ENCODE peak calls at places on chromosome 3, in ten cellular contexts. One of them, this sample, is unnamed.

GRCh38 chr3:11499144-11499543 is 144.6 kb downstream of the VGLL4 start:
- DNase-seq in activated naive CD4-positive, alpha-beta T cell treated with anti-CD3 and anti-CD28 coated beads, Interleukin-2, amount 10 ng/mL, durations not matched to agents 7 days and 5 days: no peak
- DNase-seq in RPMI7951: peak
- DNase-seq in glomerular endothelial cell: no peak
- DNase-seq in stimulated activated CD4-positive, alpha-beta T cell treated with anti-CD3 and anti-CD28 coated beads, TNF-alpha, amount 100 ng/mL, for 24 hours: no peak
- DNase-seq in EL: peak
- DNase-seq in activated CD4-positive, alpha-beta T cell treated with anti-CD3 and anti-CD28 coated beads for 48 hours: no peak
- DNase-seq in pulmonary artery endothelial cell: peak
- DNase-seq in GM20000: no peak
- DNase-seq in breast epithelium: no peak
- DNase-seq in this sample: peak

GRCh38 chr3:25568525-25569078 is 96.1 kb downstream of the TOP2B start:
- DNase-seq in activated naive CD4-positive, alpha-beta T cell treated with anti-CD3 and anti-CD28 coated beads, Interleukin-2, amount 10 ng/mL, durations not matched to agents 7 days and 5 days: no peak
- DNase-seq in RPMI7951: no peak
- DNase-seq in glomerular endothelial cell: no peak
- DNase-seq in stimulated activated CD4-positive, alpha-beta T cell treated with anti-CD3 and anti-CD28 coated beads, TNF-alpha, amount 100 ng/mL, for 24 hours: no peak
- DNase-seq in EL: no peak
- DNase-seq in activated CD4-positive, alpha-beta T cell treated with anti-CD3 and anti-CD28 coated beads for 48 hours: no peak
- DNase-seq in pulmonary artery endothelial cell: no peak
- DNase-seq in GM20000: no peak
- DNase-seq in breast epithelium: no peak
- DNase-seq in this sample: no peak

GRCh38 chr3:141489184-141489583 is 2.4 kb downstream of the RASA2 start:
- DNase-seq in activated naive CD4-positive, alpha-beta T cell treated with anti-CD3 and anti-CD28 coated beads, Interleukin-2, amount 10 ng/mL, durations not matched to agents 7 days and 5 days: no peak
- DNase-seq in RPMI7951: no peak
- DNase-seq in glomerular endothelial cell: no peak
- DNase-seq in stimulated activated CD4-positive, alpha-beta T cell treated with anti-CD3 and anti-CD28 coated beads, TNF-alpha, amount 100 ng/mL, for 24 hours: no peak
- DNase-seq in EL: no peak
- DNase-seq in activated CD4-positive, alpha-beta T cell treated with anti-CD3 and anti-CD28 coated beads for 48 hours: peak
- DNase-seq in pulmonary artery endothelial cell: no peak
- DNase-seq in GM20000: no peak
- DNase-seq in breast epithelium: no peak
- DNase-seq in this sample: no peak

GRCh38 chr3:57298041-57298440 is 5.6 kb upstream of the ASB14 start:
- DNase-seq in activated naive CD4-positive, alpha-beta T cell treated with anti-CD3 and anti-CD28 coated beads, Interleukin-2, amount 10 ng/mL, durations not matched to agents 7 days and 5 days: no peak
- DNase-seq in RPMI7951: peak
- DNase-seq in glomerular endothelial cell: no peak
- DNase-seq in stimulated activated CD4-positive, alpha-beta T cell treated with anti-CD3 and anti-CD28 coated beads, TNF-alpha, amount 100 ng/mL, for 24 hours: no peak
- DNase-seq in EL: peak
- DNase-seq in activated CD4-positive, alpha-beta T cell treated with anti-CD3 and anti-CD28 coated beads for 48 hours: peak
- DNase-seq in pulmonary artery endothelial cell: no peak
- DNase-seq in GM20000: no peak
- DNase-seq in breast epithelium: no peak
- DNase-seq in this sample: peak

GRCh38 chr3:100782359-100782758 is 73.1 kb downstream of the TFG start:
- DNase-seq in activated naive CD4-positive, alpha-beta T cell treated with anti-CD3 and anti-CD28 coated beads, Interleukin-2, amount 10 ng/mL, durations not matched to agents 7 days and 5 days: no peak
- DNase-seq in RPMI7951: no peak
- DNase-seq in glomerular endothelial cell: no peak
- DNase-seq in stimulated activated CD4-positive, alpha-beta T cell treated with anti-CD3 and anti-CD28 coated beads, TNF-alpha, amount 100 ng/mL, for 24 hours: no peak
- DNase-seq in EL: no peak
- DNase-seq in activated CD4-positive, alpha-beta T cell treated with anti-CD3 and anti-CD28 coated beads for 48 hours: no peak
- DNase-seq in pulmonary artery endothelial cell: no peak
- DNase-seq in GM20000: no peak
- DNase-seq in breast epithelium: no peak
- DNase-seq in this sample: no peak

GRCh38 chr3:134998158-134998557 is 203.1 kb downstream of the EPHB1 start:
- DNase-seq in activated naive CD4-positive, alpha-beta T cell treated with anti-CD3 and anti-CD28 coated beads, Interleukin-2, amount 10 ng/mL, durations not matched to agents 7 days and 5 days: no peak
- DNase-seq in RPMI7951: no peak
- DNase-seq in glomerular endothelial cell: no peak
- DNase-seq in stimulated activated CD4-positive, alpha-beta T cell treated with anti-CD3 and anti-CD28 coated beads, TNF-alpha, amount 100 ng/mL, for 24 hours: no peak
- DNase-seq in EL: no peak
- DNase-seq in activated CD4-positive, alpha-beta T cell treated with anti-CD3 and anti-CD28 coated beads for 48 hours: no peak
- DNase-seq in pulmonary artery endothelial cell: no peak
- DNase-seq in GM20000: no peak
- DNase-seq in breast epithelium: no peak
- DNase-seq in this sample: no peak

GRCh38 chr3:4337147-4337546 is 34.0 kb downstream of the SETMAR start:
- DNase-seq in activated naive CD4-positive, alpha-beta T cell treated with anti-CD3 and anti-CD28 coated beads, Interleukin-2, amount 10 ng/mL, durations not matched to agents 7 days and 5 days: no peak
- DNase-seq in RPMI7951: no peak
- DNase-seq in glomerular endothelial cell: no peak
- DNase-seq in stimulated activated CD4-positive, alpha-beta T cell treated with anti-CD3 and anti-CD28 coated beads, TNF-alpha, amount 100 ng/mL, for 24 hours: no peak
- DNase-seq in EL: no peak
- DNase-seq in activated CD4-positive, alpha-beta T cell treated with anti-CD3 and anti-CD28 coated beads for 48 hours: no peak
- DNase-seq in pulmonary artery endothelial cell: no peak
- DNase-seq in GM20000: no peak
- DNase-seq in breast epithelium: no peak
- DNase-seq in this sample: no peak

GRCh38 chr3:186307594-186307993 is 54.4 kb downstream of the DGKG start:
- DNase-seq in activated naive CD4-positive, alpha-beta T cell treated with anti-CD3 and anti-CD28 coated beads, Interleukin-2, amount 10 ng/mL, durations not matched to agents 7 days and 5 days: peak
- DNase-seq in RPMI7951: peak
- DNase-seq in glomerular endothelial cell: peak
- DNase-seq in stimulated activated CD4-positive, alpha-beta T cell treated with anti-CD3 and anti-CD28 coated beads, TNF-alpha, amount 100 ng/mL, for 24 hours: no peak
- DNase-seq in EL: peak
- DNase-seq in activated CD4-positive, alpha-beta T cell treated with anti-CD3 and anti-CD28 coated beads for 48 hours: no peak
- DNase-seq in pulmonary artery endothelial cell: no peak
- DNase-seq in GM20000: peak
- DNase-seq in breast epithelium: no peak
- DNase-seq in this sample: peak

GRCh38 chr3:49799761-49800160 is at the start of gene CDHR4:
- DNase-seq in activated naive CD4-positive, alpha-beta T cell treated with anti-CD3 and anti-CD28 coated beads, Interleukin-2, amount 10 ng/mL, durations not matched to agents 7 days and 5 days: no peak
- DNase-seq in RPMI7951: peak
- DNase-seq in glomerular endothelial cell: no peak
- DNase-seq in stimulated activated CD4-positive, alpha-beta T cell treated with anti-CD3 and anti-CD28 coated beads, TNF-alpha, amount 100 ng/mL, for 24 hours: no peak
- DNase-seq in EL: peak
- DNase-seq in activated CD4-positive, alpha-beta T cell treated with anti-CD3 and anti-CD28 coated beads for 48 hours: no peak
- DNase-seq in pulmonary artery endothelial cell: no peak
- DNase-seq in GM20000: no peak
- DNase-seq in breast epithelium: no peak
- DNase-seq in this sample: peak

GRCh38 chr3:153246805-153247204 is 84.8 kb downstream of the RAP2B start:
- DNase-seq in activated naive CD4-positive, alpha-beta T cell treated with anti-CD3 and anti-CD28 coated beads, Interleukin-2, amount 10 ng/mL, durations not matched to agents 7 days and 5 days: no peak
- DNase-seq in RPMI7951: peak
- DNase-seq in glomerular endothelial cell: no peak
- DNase-seq in stimulated activated CD4-positive, alpha-beta T cell treated with anti-CD3 and anti-CD28 coated beads, TNF-alpha, amount 100 ng/mL, for 24 hours: no peak
- DNase-seq in EL: peak
- DNase-seq in activated CD4-positive, alpha-beta T cell treated with anti-CD3 and anti-CD28 coated beads for 48 hours: no peak
- DNase-seq in pulmonary artery endothelial cell: no peak
- DNase-seq in GM20000: no peak
- DNase-seq in breast epithelium: no peak
- DNase-seq in this sample: no peak

GRCh38 chr3:167732313-167733065 is 2.2 kb downstream of the PDCD10 start:
- DNase-seq in activated naive CD4-positive, alpha-beta T cell treated with anti-CD3 and anti-CD28 coated beads, Interleukin-2, amount 10 ng/mL, durations not matched to agents 7 days and 5 days: no peak
- DNase-seq in RPMI7951: no peak
- DNase-seq in glomerular endothelial cell: no peak
- DNase-seq in stimulated activated CD4-positive, alpha-beta T cell treated with anti-CD3 and anti-CD28 coated beads, TNF-alpha, amount 100 ng/mL, for 24 hours: no peak
- DNase-seq in EL: no peak
- DNase-seq in activated CD4-positive, alpha-beta T cell treated with anti-CD3 and anti-CD28 coated beads for 48 hours: no peak
- DNase-seq in pulmonary artery endothelial cell: no peak
- DNase-seq in GM20000: no peak
- DNase-seq in breast epithelium: no peak
- DNase-seq in this sample: no peak

GRCh38 chr3:1987983-1988382 is 110.7 kb upstream of the CNTN4 start:
- DNase-seq in activated naive CD4-positive, alpha-beta T cell treated with anti-CD3 and anti-CD28 coated beads, Interleukin-2, amount 10 ng/mL, durations not matched to agents 7 days and 5 days: no peak
- DNase-seq in RPMI7951: no peak
- DNase-seq in glomerular endothelial cell: no peak
- DNase-seq in stimulated activated CD4-positive, alpha-beta T cell treated with anti-CD3 and anti-CD28 coated beads, TNF-alpha, amount 100 ng/mL, for 24 hours: no peak
- DNase-seq in EL: no peak
- DNase-seq in activated CD4-positive, alpha-beta T cell treated with anti-CD3 and anti-CD28 coated beads for 48 hours: no peak
- DNase-seq in pulmonary artery endothelial cell: no peak
- DNase-seq in GM20000: no peak
- DNase-seq in breast epithelium: no peak
- DNase-seq in this sample: no peak

GRCh38 chr3:29683306-29683993 is 402.6 kb downstream of the RBMS3 start:
- DNase-seq in activated naive CD4-positive, alpha-beta T cell treated with anti-CD3 and anti-CD28 coated beads, Interleukin-2, amount 10 ng/mL, durations not matched to agents 7 days and 5 days: no peak
- DNase-seq in RPMI7951: peak
- DNase-seq in glomerular endothelial cell: no peak
- DNase-seq in stimulated activated CD4-positive, alpha-beta T cell treated with anti-CD3 and anti-CD28 coated beads, TNF-alpha, amount 100 ng/mL, for 24 hours: no peak
- DNase-seq in EL: peak
- DNase-seq in activated CD4-positive, alpha-beta T cell treated with anti-CD3 and anti-CD28 coated beads for 48 hours: no peak
- DNase-seq in pulmonary artery endothelial cell: peak
- DNase-seq in GM20000: no peak
- DNase-seq in breast epithelium: no peak
- DNase-seq in this sample: no peak

GRCh38 chr3:43970351-43970750 is 271.3 kb upstream of the TOPAZ1 start:
- DNase-seq in activated naive CD4-positive, alpha-beta T cell treated with anti-CD3 and anti-CD28 coated beads, Interleukin-2, amount 10 ng/mL, durations not matched to agents 7 days and 5 days: no peak
- DNase-seq in RPMI7951: peak
- DNase-seq in glomerular endothelial cell: no peak
- DNase-seq in stimulated activated CD4-positive, alpha-beta T cell treated with anti-CD3 and anti-CD28 coated beads, TNF-alpha, amount 100 ng/mL, for 24 hours: no peak
- DNase-seq in EL: no peak
- DNase-seq in activated CD4-positive, alpha-beta T cell treated with anti-CD3 and anti-CD28 coated beads for 48 hours: no peak
- DNase-seq in pulmonary artery endothelial cell: no peak
- DNase-seq in GM20000: no peak
- DNase-seq in breast epithelium: no peak
- DNase-seq in this sample: no peak

GRCh38 chr3:64694127-64694526 is 6.3 kb upstream of the ADAMTS9 start:
- DNase-seq in activated naive CD4-positive, alpha-beta T cell treated with anti-CD3 and anti-CD28 coated beads, Interleukin-2, amount 10 ng/mL, durations not matched to agents 7 days and 5 days: no peak
- DNase-seq in RPMI7951: no peak
- DNase-seq in glomerular endothelial cell: no peak
- DNase-seq in stimulated activated CD4-positive, alpha-beta T cell treated with anti-CD3 and anti-CD28 coated beads, TNF-alpha, amount 100 ng/mL, for 24 hours: no peak
- DNase-seq in EL: no peak
- DNase-seq in activated CD4-positive, alpha-beta T cell treated with anti-CD3 and anti-CD28 coated beads for 48 hours: no peak
- DNase-seq in pulmonary artery endothelial cell: no peak
- DNase-seq in GM20000: no peak
- DNase-seq in breast epithelium: no peak
- DNase-seq in this sample: no peak

GRCh38 chr3:105957722-105958121 is 88.9 kb upstream of the CBLB start:
- DNase-seq in activated naive CD4-positive, alpha-beta T cell treated with anti-CD3 and anti-CD28 coated beads, Interleukin-2, amount 10 ng/mL, durations not matched to agents 7 days and 5 days: no peak
- DNase-seq in RPMI7951: peak
- DNase-seq in glomerular endothelial cell: no peak
- DNase-seq in stimulated activated CD4-positive, alpha-beta T cell treated with anti-CD3 and anti-CD28 coated beads, TNF-alpha, amount 100 ng/mL, for 24 hours: no peak
- DNase-seq in EL: peak
- DNase-seq in activated CD4-positive, alpha-beta T cell treated with anti-CD3 and anti-CD28 coated beads for 48 hours: no peak
- DNase-seq in pulmonary artery endothelial cell: no peak
- DNase-seq in GM20000: no peak
- DNase-seq in breast epithelium: no peak
- DNase-seq in this sample: no peak

GRCh38 chr3:133127381-133127780 is 89.2 kb downstream of the TMEM108 start:
- DNase-seq in activated naive CD4-positive, alpha-beta T cell treated with anti-CD3 and anti-CD28 coated beads, Interleukin-2, amount 10 ng/mL, durations not matched to agents 7 days and 5 days: no peak
- DNase-seq in RPMI7951: no peak
- DNase-seq in glomerular endothelial cell: no peak
- DNase-seq in stimulated activated CD4-positive, alpha-beta T cell treated with anti-CD3 and anti-CD28 coated beads, TNF-alpha, amount 100 ng/mL, for 24 hours: no peak
- DNase-seq in EL: no peak
- DNase-seq in activated CD4-positive, alpha-beta T cell treated with anti-CD3 and anti-CD28 coated beads for 48 hours: no peak
- DNase-seq in pulmonary artery endothelial cell: no peak
- DNase-seq in GM20000: no peak
- DNase-seq in breast epithelium: no peak
- DNase-seq in this sample: no peak

GRCh38 chr3:146594843-146595482 is 10.2 kb downstream of the PLSCR5 start:
- DNase-seq in activated naive CD4-positive, alpha-beta T cell treated with anti-CD3 and anti-CD28 coated beads, Interleukin-2, amount 10 ng/mL, durations not matched to agents 7 days and 5 days: no peak
- DNase-seq in RPMI7951: peak
- DNase-seq in glomerular endothelial cell: no peak
- DNase-seq in stimulated activated CD4-positive, alpha-beta T cell treated with anti-CD3 and anti-CD28 coated beads, TNF-alpha, amount 100 ng/mL, for 24 hours: no peak
- DNase-seq in EL: peak
- DNase-seq in activated CD4-positive, alpha-beta T cell treated with anti-CD3 and anti-CD28 coated beads for 48 hours: no peak
- DNase-seq in pulmonary artery endothelial cell: no peak
- DNase-seq in GM20000: no peak
- DNase-seq in breast epithelium: no peak
- DNase-seq in this sample: peak

GRCh38 chr3:51688206-51688600 is 17.2 kb downstream of the TEX264 start:
- DNase-seq in activated naive CD4-positive, alpha-beta T cell treated with anti-CD3 and anti-CD28 coated beads, Interleukin-2, amount 10 ng/mL, durations not matched to agents 7 days and 5 days: no peak
- DNase-seq in RPMI7951: no peak
- DNase-seq in glomerular endothelial cell: no peak
- DNase-seq in stimulated activated CD4-positive, alpha-beta T cell treated with anti-CD3 and anti-CD28 coated beads, TNF-alpha, amount 100 ng/mL, for 24 hours: no peak
- DNase-seq in EL: no peak
- DNase-seq in activated CD4-positive, alpha-beta T cell treated with anti-CD3 and anti-CD28 coated beads for 48 hours: no peak
- DNase-seq in pulmonary artery endothelial cell: no peak
- DNase-seq in GM20000: no peak
- DNase-seq in breast epithelium: no peak
- DNase-seq in this sample: no peak

GRCh38 chr3:15387171-15387581 is 40.2 kb downstream of the METTL6 start:
- DNase-seq in activated naive CD4-positive, alpha-beta T cell treated with anti-CD3 and anti-CD28 coated beads, Interleukin-2, amount 10 ng/mL, durations not matched to agents 7 days and 5 days: no peak
- DNase-seq in RPMI7951: peak
- DNase-seq in glomerular endothelial cell: no peak
- DNase-seq in stimulated activated CD4-positive, alpha-beta T cell treated with anti-CD3 and anti-CD28 coated beads, TNF-alpha, amount 100 ng/mL, for 24 hours: no peak
- DNase-seq in EL: peak
- DNase-seq in activated CD4-positive, alpha-beta T cell treated with anti-CD3 and anti-CD28 coated beads for 48 hours: no peak
- DNase-seq in pulmonary artery endothelial cell: no peak
- DNase-seq in GM20000: no peak
- DNase-seq in breast epithelium: no peak
- DNase-seq in this sample: no peak

GRCh38 chr3:147406255-147407023 is at the start of gene ZIC4:
- DNase-seq in activated naive CD4-positive, alpha-beta T cell treated with anti-CD3 and anti-CD28 coated beads, Interleukin-2, amount 10 ng/mL, durations not matched to agents 7 days and 5 days: no peak
- DNase-seq in RPMI7951: no peak
- DNase-seq in glomerular endothelial cell: no peak
- DNase-seq in stimulated activated CD4-positive, alpha-beta T cell treated with anti-CD3 and anti-CD28 coated beads, TNF-alpha, amount 100 ng/mL, for 24 hours: no peak
- DNase-seq in EL: no peak
- DNase-seq in activated CD4-positive, alpha-beta T cell treated with anti-CD3 and anti-CD28 coated beads for 48 hours: no peak
- DNase-seq in pulmonary artery endothelial cell: no peak
- DNase-seq in GM20000: no peak
- DNase-seq in breast epithelium: no peak
- DNase-seq in this sample: no peak

GRCh38 chr3:129723558-129724324 is 117.3 kb upstream of the PLXND1 start:
- DNase-seq in activated naive CD4-positive, alpha-beta T cell treated with anti-CD3 and anti-CD28 coated beads, Interleukin-2, amount 10 ng/mL, durations not matched to agents 7 days and 5 days: no peak
- DNase-seq in RPMI7951: peak
- DNase-seq in glomerular endothelial cell: no peak
- DNase-seq in stimulated activated CD4-positive, alpha-beta T cell treated with anti-CD3 and anti-CD28 coated beads, TNF-alpha, amount 100 ng/mL, for 24 hours: no peak
- DNase-seq in EL: peak
- DNase-seq in activated CD4-positive, alpha-beta T cell treated with anti-CD3 and anti-CD28 coated beads for 48 hours: no peak
- DNase-seq in pulmonary artery endothelial cell: no peak
- DNase-seq in GM20000: no peak
- DNase-seq in breast epithelium: peak
- DNase-seq in this sample: no peak

GRCh38 chr3:122892118-122892517 is 97.2 kb downstream of the SLC49A4 start:
- DNase-seq in activated naive CD4-positive, alpha-beta T cell treated with anti-CD3 and anti-CD28 coated beads, Interleukin-2, amount 10 ng/mL, durations not matched to agents 7 days and 5 days: no peak
- DNase-seq in RPMI7951: no peak
- DNase-seq in glomerular endothelial cell: no peak
- DNase-seq in stimulated activated CD4-positive, alpha-beta T cell treated with anti-CD3 and anti-CD28 coated beads, TNF-alpha, amount 100 ng/mL, for 24 hours: no peak
- DNase-seq in EL: no peak
- DNase-seq in activated CD4-positive, alpha-beta T cell treated with anti-CD3 and anti-CD28 coated beads for 48 hours: no peak
- DNase-seq in pulmonary artery endothelial cell: no peak
- DNase-seq in GM20000: no peak
- DNase-seq in breast epithelium: no peak
- DNase-seq in this sample: no peak

GRCh38 chr3:85433334-85433733 is 474.5 kb downstream of the CADM2 start:
- DNase-seq in activated naive CD4-positive, alpha-beta T cell treated with anti-CD3 and anti-CD28 coated beads, Interleukin-2, amount 10 ng/mL, durations not matched to agents 7 days and 5 days: no peak
- DNase-seq in RPMI7951: no peak
- DNase-seq in glomerular endothelial cell: no peak
- DNase-seq in stimulated activated CD4-positive, alpha-beta T cell treated with anti-CD3 and anti-CD28 coated beads, TNF-alpha, amount 100 ng/mL, for 24 hours: no peak
- DNase-seq in EL: no peak
- DNase-seq in activated CD4-positive, alpha-beta T cell treated with anti-CD3 and anti-CD28 coated beads for 48 hours: no peak
- DNase-seq in pulmonary artery endothelial cell: no peak
- DNase-seq in GM20000: no peak
- DNase-seq in breast epithelium: no peak
- DNase-seq in this sample: no peak

GRCh38 chr3:189563841-189564563 is 67.2 kb upstream of the TP63 start:
- DNase-seq in activated naive CD4-positive, alpha-beta T cell treated with anti-CD3 and anti-CD28 coated beads, Interleukin-2, amount 10 ng/mL, durations not matched to agents 7 days and 5 days: peak
- DNase-seq in RPMI7951: peak
- DNase-seq in glomerular endothelial cell: no peak
- DNase-seq in stimulated activated CD4-positive, alpha-beta T cell treated with anti-CD3 and anti-CD28 coated beads, TNF-alpha, amount 100 ng/mL, for 24 hours: no peak
- DNase-seq in EL: peak
- DNase-seq in activated CD4-positive, alpha-beta T cell treated with anti-CD3 and anti-CD28 coated beads for 48 hours: peak
- DNase-seq in pulmonary artery endothelial cell: no peak
- DNase-seq in GM20000: peak
- DNase-seq in breast epithelium: no peak
- DNase-seq in this sample: no peak

GRCh38 chr3:33664195-33664594 is 53.9 kb downstream of the CLASP2 start:
- DNase-seq in activated naive CD4-positive, alpha-beta T cell treated with anti-CD3 and anti-CD28 coated beads, Interleukin-2, amount 10 ng/mL, durations not matched to agents 7 days and 5 days: no peak
- DNase-seq in RPMI7951: peak
- DNase-seq in glomerular endothelial cell: no peak
- DNase-seq in stimulated activated CD4-positive, alpha-beta T cell treated with anti-CD3 and anti-CD28 coated beads, TNF-alpha, amount 100 ng/mL, for 24 hours: no peak
- DNase-seq in EL: peak
- DNase-seq in activated CD4-positive, alpha-beta T cell treated with anti-CD3 and anti-CD28 coated beads for 48 hours: no peak
- DNase-seq in pulmonary artery endothelial cell: peak
- DNase-seq in GM20000: peak
- DNase-seq in breast epithelium: no peak
- DNase-seq in this sample: no peak

GRCh38 chr3:55169161-55169560 is 241.3 kb upstream of the LRTM1 start:
- DNase-seq in activated naive CD4-positive, alpha-beta T cell treated with anti-CD3 and anti-CD28 coated beads, Interleukin-2, amount 10 ng/mL, durations not matched to agents 7 days and 5 days: no peak
- DNase-seq in RPMI7951: peak
- DNase-seq in glomerular endothelial cell: no peak
- DNase-seq in stimulated activated CD4-positive, alpha-beta T cell treated with anti-CD3 and anti-CD28 coated beads, TNF-alpha, amount 100 ng/mL, for 24 hours: no peak
- DNase-seq in EL: no peak
- DNase-seq in activated CD4-positive, alpha-beta T cell treated with anti-CD3 and anti-CD28 coated beads for 48 hours: no peak
- DNase-seq in pulmonary artery endothelial cell: no peak
- DNase-seq in GM20000: no peak
- DNase-seq in breast epithelium: no peak
- DNase-seq in this sample: no peak

GRCh38 chr3:56975562-56975961 is 84.9 kb upstream of the SPATA12 start:
- DNase-seq in activated naive CD4-positive, alpha-beta T cell treated with anti-CD3 and anti-CD28 coated beads, Interleukin-2, amount 10 ng/mL, durations not matched to agents 7 days and 5 days: no peak
- DNase-seq in RPMI7951: no peak
- DNase-seq in glomerular endothelial cell: no peak
- DNase-seq in stimulated activated CD4-positive, alpha-beta T cell treated with anti-CD3 and anti-CD28 coated beads, TNF-alpha, amount 100 ng/mL, for 24 hours: no peak
- DNase-seq in EL: no peak
- DNase-seq in activated CD4-positive, alpha-beta T cell treated with anti-CD3 and anti-CD28 coated beads for 48 hours: no peak
- DNase-seq in pulmonary artery endothelial cell: no peak
- DNase-seq in GM20000: no peak
- DNase-seq in breast epithelium: no peak
- DNase-seq in this sample: no peak